ENCODE peak calls at places on chromosomes 12 and 14, in six cellular contexts. A is IMR-90, S is H1, R is H9, E is neuronal stem cell, Q is mesenchymal stem cell. Z is an unnamed sample.

GRCh38 chr14:68246074-68246980 is 426.7 kb downstream of the RAD51B start:
- DNase-seq in E (no peak), Q (no peak), S (no peak), A (no peak), R (no peak), Z (no peak)

GRCh38 chr12:24608108-24608507 is 340.8 kb downstream of the BCAT1 start:
- DNase-seq in R (no peak), E (no peak), A (no peak), Q (no peak), S (no peak), Z (no peak)

GRCh38 chr14:31419179-31420012 is 954 bp downstream of the HEATR5A start:
- DNase-seq in R (no peak), A (peak), Q (peak), S (no peak), E (no peak), Z (no peak)

GRCh38 chr12:103626498-103626897 is 39.4 kb downstream of the STAB2 start:
- DNase-seq in R (peak), Q (peak), S (no peak), E (peak), A (peak), Z (no peak)

GRCh38 chr12:51860986-51861385 is 12.5 kb upstream of the FIGNL2 start:
- DNase-seq in R (no peak), Q (no peak), S (no peak), E (no peak), A (no peak), Z (no peak)

GRCh38 chr12:26701604-26702215 is 131.3 kb downstream of the ITPR2 start:
- DNase-seq in A (peak), R (no peak), E (peak), Q (peak), S (no peak), Z (no peak)

GRCh38 chr14:68947802-68948201 is 31.3 kb downstream of the ACTN1 start:
- DNase-seq in A (peak), R (no peak), S (no peak), Q (peak), E (no peak), Z (peak)

GRCh38 chr12:129681151-129681550 is 222.7 kb downstream of the TMEM132D start:
- DNase-seq in E (no peak), R (no peak), Q (no peak), S (no peak), A (no peak), Z (no peak)

GRCh38 chr12:6345319-6346071 is 3.6 kb upstream of the TNFRSF1A start:
- DNase-seq in S (no peak), R (no peak), A (peak), Q (peak), E (no peak), Z (peak)

GRCh38 chr14:92613008-92613658 is 99.6 kb downstream of the RIN3 start:
- DNase-seq in A (no peak), R (peak), E (peak), Q (no peak), S (peak), Z (peak)

GRCh38 chr12:26100966-26101744 is 23.7 kb downstream of the BHLHE41 start:
- DNase-seq in R (no peak), A (no peak), Q (no peak), S (no peak), E (no peak), Z (peak)

GRCh38 chr12:92431146-92431545 is 271.6 kb upstream of the PLEKHG7 start:
- DNase-seq in A (no peak), E (no peak), R (peak), Q (no peak), S (no peak), Z (no peak)

GRCh38 chr14:92578511-92578910 is 64.9 kb downstream of the RIN3 start:
- DNase-seq in E (no peak), S (no peak), A (peak), Q (no peak), R (no peak), Z (no peak)

GRCh38 chr12:13275366-13275765 is 78.8 kb downstream of the EMP1 start:
- DNase-seq in R (no peak), Q (no peak), E (no peak), A (no peak), S (no peak), Z (no peak)

GRCh38 chr12:39236994-39237393 is 205.9 kb downstream of the KIF21A start:
- DNase-seq in S (no peak), E (no peak), R (no peak), Q (peak), A (no peak), Z (peak)

GRCh38 chr12:82781288-82782078 is 94.8 kb downstream of the TMTC2 start:
- DNase-seq in S (no peak), R (no peak), Q (no peak), A (no peak), E (peak), Z (no peak)

GRCh38 chr14:68695326-68695768 is 97.5 kb downstream of the ZFP36L1 start:
- DNase-seq in Q (peak), R (no peak), E (no peak), S (no peak), A (peak), Z (peak)

GRCh38 chr12:108821407-108822397 is 35.7 kb downstream of the SSH1 start:
- DNase-seq in R (no peak), Q (peak), A (peak), E (no peak), S (no peak), Z (peak)

GRCh38 chr12:59651230-59651920 is 55.5 kb downstream of the SLC16A7 start:
- DNase-seq in S (no peak), E (no peak), A (peak), R (no peak), Q (peak), Z (peak)

GRCh38 chr12:128961308-128961923 is 108.1 kb downstream of the GLT1D1 start:
- DNase-seq in A (no peak), Q (no peak), R (no peak), S (no peak), E (no peak), Z (no peak)

GRCh38 chr14:56161658-56162057 is 43.4 kb downstream of the PELI2 start:
- DNase-seq in S (no peak), E (no peak), A (no peak), R (no peak), Q (no peak), Z (no peak)

GRCh38 chr12:27031531-27031930 is 9.2 kb downstream of the MED21 start:
- DNase-seq in Q (no peak), A (peak), E (no peak), R (no peak), S (no peak), Z (no peak)

GRCh38 chr14:71321556-71322315 is 414.5 kb downstream of the PCNX1 start:
- DNase-seq in R (peak), Q (peak), E (peak), A (peak), S (no peak), Z (peak)

GRCh38 chr12:65608319-65608916 is 215.9 kb upstream of the HMGA2 start:
- DNase-seq in A (peak), S (no peak), R (no peak), E (no peak), Q (no peak), Z (peak)

GRCh38 chr12:131682511-131682895 is 28.4 kb upstream of the SFSWAP start:
- DNase-seq in E (no peak), S (no peak), Q (no peak), A (no peak), R (no peak), Z (no peak)

GRCh38 chr14:91413547-91414474 is 3.8 kb downstream of the CCDC88C start:
- DNase-seq in R (peak), Q (no peak), S (peak), A (no peak), E (no peak), Z (peak)

GRCh38 chr14:53912121-53912520 is 44.5 kb downstream of the BMP4 start:
- DNase-seq in Q (no peak), E (no peak), A (no peak), R (no peak), S (no peak), Z (no peak)

GRCh38 chr12:64943686-64944085 is 119.2 kb downstream of the TBC1D30 start:
- DNase-seq in E (no peak), S (no peak), A (no peak), Q (peak), R (no peak), Z (no peak)

GRCh38 chr14:25111061-25111601 is 61.2 kb upstream of the STXBP6 start:
- DNase-seq in E (no peak), S (no peak), R (no peak), Q (peak), A (peak), Z (peak)

GRCh38 chr12:126663304-126664094 is 1598.3 kb downstream of the AACS start:
- DNase-seq in R (peak), S (peak), E (peak), Q (no peak), A (no peak), Z (no peak)

GRCh38 chr14:64324461-64325255 is 30.5 kb upstream of the ESR2 start:
- DNase-seq in A (peak), R (no peak), S (no peak), E (no peak), Q (peak), Z (no peak)

GRCh38 chr12:104886418-104887401 is 71.4 kb downstream of the SLC41A2 start:
- DNase-seq in A (peak), S (no peak), Q (peak), E (no peak), R (no peak), Z (no peak)

GRCh38 chr12:5171701-5172100 is 128.0 kb downstream of the KCNA5 start:
- DNase-seq in E (peak), A (peak), R (peak), Q (peak), S (peak), Z (peak)

GRCh38 chr14:104237651-104238423 is 99.5 kb downstream of the KIF26A start:
- DNase-seq in R (peak), E (no peak), Q (no peak), A (no peak), S (no peak), Z (no peak)

GRCh38 chr14:36129181-36129580 is 47.3 kb downstream of the PTCSC3 start:
- DNase-seq in R (peak), A (no peak), S (peak), E (no peak), Q (no peak), Z (no peak)

GRCh38 chr14:38873923-38874612 is 229.0 kb downstream of the SEC23A start:
- DNase-seq in Q (no peak), E (no peak), R (no peak), A (no peak), S (no peak), Z (no peak)

GRCh38 chr12:38120438-38120837 is 196.1 kb upstream of the ALG10B start:
- DNase-seq in R (no peak), E (no peak), S (no peak), Q (no peak), A (no peak), Z (no peak)

GRCh38 chr14:83058068-83058467 is 1524.4 kb upstream of the SEL1L start:
- DNase-seq in Q (no peak), E (no peak), A (no peak), S (no peak), R (no peak), Z (no peak)

DNA sequence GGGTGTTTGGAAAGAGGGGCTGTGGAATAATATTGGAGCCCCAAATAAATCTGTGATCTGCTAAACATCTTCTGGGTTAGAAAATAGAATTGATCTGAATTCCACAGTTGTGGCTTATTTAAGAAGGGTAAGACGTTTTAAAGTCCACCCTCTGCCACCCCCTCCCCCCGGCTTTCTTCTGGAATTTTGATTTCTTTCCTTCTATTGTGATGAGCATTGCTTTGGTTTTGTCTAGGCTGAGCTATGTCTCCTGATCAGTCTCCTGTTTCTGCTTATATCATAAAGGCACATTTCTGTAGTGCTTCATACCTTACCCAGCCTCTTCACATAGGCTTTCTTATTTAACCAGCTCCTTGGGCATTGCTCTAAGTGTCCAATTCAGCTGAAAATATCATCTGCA is 77.3 kb upstream of the SLC38A2 start:
- DNase-seq in A (no peak), S (no peak), Q (no peak), R (no peak), E (no peak), Z (no peak)
- H3K27ac ChIP-seq in A (no peak), S (no peak), Q (no peak), R (no peak), E (no peak), Z (no peak)

GRCh38 chr12:127761880-127762279 is 505.1 kb upstream of the TMEM132C start:
- DNase-seq in R (no peak), Q (no peak), S (no peak), E (no peak), A (no peak), Z (no peak)

GRCh38 chr12:127760996-127761395 is 506.0 kb upstream of the TMEM132C start:
- DNase-seq in R (no peak), Q (no peak), A (no peak), S (no peak), E (no peak), Z (no peak)

GRCh38 chr12:127760357-127760756 is 506.6 kb upstream of the TMEM132C start:
- DNase-seq in Q (no peak), A (no peak), R (no peak), S (no peak), E (no peak), Z (no peak)
- H3K14ac ChIP-seq in Q (no peak), A (no peak), R (no peak), S (no peak), E (no peak), Z (no peak)

GRCh38 chr14:51872396-51872795 is 12.0 kb downstream of the GNG2 start:
- DNase-seq in R (no peak), E (no peak), S (no peak), A (no peak), Q (peak), Z (no peak)
- H3K27ac ChIP-seq in R (no peak), E (no peak), S (no peak), A (no peak), Q (no peak), Z (no peak)

GRCh38 chr14:66884149-66884548 is 305.1 kb upstream of the GARIN2 start:
- DNase-seq in R (no peak), Q (no peak), A (no peak), E (no peak), S (no peak), Z (no peak)
- H3K14ac ChIP-seq in R (no peak), Q (no peak), A (no peak), E (no peak), S (no peak), Z (no peak)

GRCh38 chr14:100983710-100984109 is 80.2 kb upstream of the RTL1 start:
- DNase-seq in S (no peak), Q (no peak), A (no peak), E (no peak), R (no peak), Z (no peak)
- H3K27ac ChIP-seq in S (no peak), Q (no peak), A (no peak), E (no peak), R (no peak), Z (no peak)

DNA sequence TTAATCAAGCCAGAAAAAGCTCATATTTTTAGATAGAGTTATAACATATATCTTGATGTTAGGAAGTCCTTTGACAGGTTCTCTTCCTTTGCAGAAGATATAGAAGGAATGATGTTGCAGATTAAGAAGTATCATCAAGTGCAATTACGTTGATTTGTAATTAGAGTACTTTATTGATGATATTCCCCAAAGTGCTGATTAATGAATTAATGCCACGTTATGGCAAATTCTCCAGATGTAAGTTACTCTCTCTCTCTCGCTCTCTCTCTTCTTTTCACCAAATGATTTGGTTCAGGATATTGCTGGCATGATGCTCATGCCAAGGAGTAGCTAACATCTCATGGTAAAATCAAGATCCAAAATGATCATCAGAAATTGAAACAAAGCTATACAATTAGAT is 18.1 kb upstream of the CAND1 start:
- DNase-seq in R (no peak), Q (no peak), A (no peak), E (no peak), S (no peak), Z (no peak)
- H3K14ac ChIP-seq in R (no peak), Q (no peak), A (no peak), E (no peak), S (no peak), Z (no peak)

GRCh38 chr12:69475237-69475984 is 5.2 kb downstream of the FRS2 start:
- DNase-seq in A (peak), S (no peak), Q (peak), R (no peak), E (peak), Z (peak)
- H3K27ac ChIP-seq in A (peak), S (no peak), Q (peak), R (no peak), E (peak), Z (no peak)

GRCh38 chr12:31470462-31470861 is 120.5 kb downstream of the DENND5B start:
- DNase-seq in A (no peak), R (no peak), Q (no peak), E (no peak), S (no peak), Z (no peak)
- H3K14ac ChIP-seq in A (no peak), R (no peak), Q (no peak), E (no peak), S (no peak), Z (no peak)

DNA sequence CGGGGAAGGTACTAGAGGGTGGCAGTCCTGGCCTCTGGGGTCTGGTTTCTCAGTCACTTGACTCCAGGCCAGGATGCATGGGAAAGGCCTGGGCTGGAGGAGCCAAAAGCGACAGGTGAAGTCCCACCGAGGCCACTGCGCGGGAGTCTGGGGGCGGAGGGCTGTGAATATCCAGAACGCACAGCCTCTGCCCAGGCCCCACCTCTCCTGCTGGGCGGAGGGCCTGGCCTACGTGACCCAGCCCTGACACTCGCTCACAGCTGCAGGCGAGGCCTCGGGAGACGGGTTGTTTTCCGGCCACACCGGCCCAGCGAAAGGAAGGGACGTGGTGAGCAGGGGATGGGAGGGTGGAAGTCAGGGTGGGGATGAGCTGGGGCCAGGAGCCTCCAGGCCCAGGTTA is 91.2 kb downstream of the RFLNA start:
- DNase-seq in S (no peak), R (no peak), A (no peak), E (no peak), Q (peak), Z (peak)
- H3K27ac ChIP-seq in S (no peak), R (no peak), A (peak), E (no peak), Q (peak), Z (peak)

GRCh38 chr12:132766380-132767085 is 4.9 kb upstream of the ANKLE2 start:
- DNase-seq in Q (no peak), A (peak), S (no peak), R (no peak), E (no peak), Z (no peak)
- H3K14ac ChIP-seq in Q (no peak), A (no peak), S (no peak), R (no peak), E (no peak), Z (no peak)

Z was measured in trophoblast cell.